ENCODE peak calls at places on chromosomes 3 and 15, in eight cellular contexts. O is stimulated activated naive CD8-positive, alpha-beta T cell treated with anti-CD3 and anti-CD28 coated beads, Interleukin-15, Interleukin-2, amounts not matched to agents 100 U/mL and 50 U/mL, for 24 hours; B is SK-N-DZ; F is fibroblast of the aortic adventitia; G is GM13977; Z is stimulated activated CD4-positive, alpha-beta T cell treated with anti-CD3 and anti-CD28 coated beads, Interleukin-2, amount 100 ng/mL, for 48 hours; J is Calu3; Q is ELR. P is an unnamed sample.

GRCh38 chr3:81302045-81302444 is 459.4 kb downstream of the GBE1 start:
- DNase-seq in O (peak), B (peak), F (peak), G (peak), Z (peak), J (peak), Q (peak), P (peak)

GRCh38 chr15:59329570-59330350 is 42.9 kb downstream of the MYO1E start:
- DNase-seq in O (no peak), B (no peak), F (peak), G (no peak), Z (no peak), J (peak), Q (peak), P (no peak)

GRCh38 chr3:14485981-14486380 is 54.2 kb downstream of the GRIP2 start:
- DNase-seq in O (no peak), B (no peak), F (no peak), G (no peak), Z (no peak), J (no peak), Q (no peak), P (no peak)

GRCh38 chr3:5929027-5929426 is 741.5 kb downstream of the EDEM1 start:
- DNase-seq in O (no peak), B (no peak), F (no peak), G (no peak), Z (no peak), J (no peak), Q (no peak), P (no peak)

GRCh38 chr3:4826237-4827100 is 152.8 kb upstream of the BHLHE40 start:
- DNase-seq in O (peak), B (no peak), F (peak), G (peak), Z (no peak), J (peak), Q (no peak), P (no peak)

GRCh38 chr3:128726691-128727031 is 678 bp downstream of the RAB7A start:
- DNase-seq in O (peak), B (peak), F (peak), G (no peak), Z (peak), J (peak), Q (peak), P (peak)

GRCh38 chr3:42071720-42072582 is 19.2 kb upstream of the TRAK1 start:
- DNase-seq in O (no peak), B (peak), F (peak), G (no peak), Z (no peak), J (no peak), Q (peak), P (no peak)

GRCh38 chr3:123283074-123283473 is 81.3 kb downstream of the SEC22A start:
- DNase-seq in O (no peak), B (no peak), F (no peak), G (peak), Z (no peak), J (no peak), Q (no peak), P (no peak)

GRCh38 chr3:32226875-32227500 is 11.5 kb upstream of the CMTM8 start:
- DNase-seq in O (no peak), B (no peak), F (peak), G (no peak), Z (no peak), J (no peak), Q (peak), P (no peak)

GRCh38 chr3:169886671-169887070 is 16.9 kb upstream of the LRRC31 start:
- DNase-seq in O (no peak), B (no peak), F (peak), G (no peak), Z (no peak), J (no peak), Q (no peak), P (no peak)

GRCh38 chr3:111758642-111759041 is 100.4 kb upstream of the PHLDB2 start:
- DNase-seq in O (no peak), B (no peak), F (peak), G (no peak), Z (no peak), J (no peak), Q (peak), P (no peak)

GRCh38 chr3:43998841-43999805 is 242.6 kb upstream of the TOPAZ1 start:
- DNase-seq in O (peak), B (peak), F (peak), G (peak), Z (no peak), J (peak), Q (peak), P (no peak)

GRCh38 chr3:76724706-76725105 is 315.2 kb upstream of the ROBO2 start:
- DNase-seq in O (no peak), B (peak), F (no peak), G (no peak), Z (no peak), J (no peak), Q (no peak), P (no peak)

GRCh38 chr3:30098656-30099454 is 507.5 kb upstream of the TGFBR2 start:
- DNase-seq in O (no peak), B (no peak), F (peak), G (no peak), Z (no peak), J (no peak), Q (peak), P (no peak)

GRCh38 chr3:104805042-104805441 is 561.7 kb upstream of the ALCAM start:
- DNase-seq in O (no peak), B (no peak), F (no peak), G (no peak), Z (no peak), J (no peak), Q (no peak), P (no peak)

GRCh38 chr15:79180318-79180717 is 89.7 kb upstream of the RASGRF1 start:
- DNase-seq in O (no peak), B (no peak), F (no peak), G (no peak), Z (no peak), J (no peak), Q (no peak), P (no peak)

GRCh38 chr3:149501524-149501923 is 27.0 kb downstream of the TM4SF4 start:
- DNase-seq in O (no peak), B (no peak), F (peak), G (no peak), Z (no peak), J (no peak), Q (peak), P (no peak)

GRCh38 chr3:185405243-185405642 is 42.3 kb downstream of the MAP3K13 start:
- DNase-seq in O (no peak), B (no peak), F (no peak), G (no peak), Z (no peak), J (no peak), Q (no peak), P (no peak)

GRCh38 chr3:39144095-39144747 is 9.2 kb downstream of the CSRNP1 start:
- DNase-seq in O (no peak), B (peak), F (no peak), G (no peak), Z (no peak), J (no peak), Q (peak), P (no peak)

GRCh38 chr15:45378913-45379262 is 544 bp upstream of the GATM start:
- DNase-seq in O (no peak), B (no peak), F (peak), G (no peak), Z (no peak), J (no peak), Q (no peak), P (no peak)

GRCh38 chr15:96171842-96172241 is 158.7 kb upstream of the NR2F2 start:
- DNase-seq in O (no peak), B (no peak), F (no peak), G (no peak), Z (no peak), J (peak), Q (no peak), P (no peak)

GRCh38 chr15:57557810-57558209 is 33.9 kb upstream of the MYZAP start:
- DNase-seq in O (no peak), B (no peak), F (no peak), G (no peak), Z (no peak), J (no peak), Q (no peak), P (no peak)

GRCh38 chr3:53236112-53236841 is 19.5 kb downstream of the TKT start:
- DNase-seq in O (no peak), B (no peak), F (peak), G (no peak), Z (no peak), J (peak), Q (peak), P (no peak)

GRCh38 chr15:51171578-51171932 is 76.8 kb upstream of the TNFAIP8L3 start:
- DNase-seq in O (no peak), B (no peak), F (no peak), G (no peak), Z (no peak), J (no peak), Q (no peak), P (no peak)

GRCh38 chr3:195075941-195076875 is 194.8 kb downstream of the XXYLT1 start:
- DNase-seq in O (no peak), B (no peak), F (no peak), G (no peak), Z (no peak), J (no peak), Q (no peak), P (no peak)

GRCh38 chr3:138459619-138460535 is 25.5 kb downstream of the ESYT3 start:
- DNase-seq in O (no peak), B (no peak), F (no peak), G (no peak), Z (no peak), J (no peak), Q (no peak), P (no peak)

GRCh38 chr15:41354371-41354770 is 21.7 kb downstream of the NUSAP1 start:
- DNase-seq in O (no peak), B (no peak), F (no peak), G (no peak), Z (no peak), J (no peak), Q (no peak), P (no peak)

GRCh38 chr15:60095711-60096110 is 91.6 kb downstream of the FOXB1 start:
- DNase-seq in O (no peak), B (no peak), F (peak), G (no peak), Z (no peak), J (no peak), Q (peak), P (no peak)

GRCh38 chr3:70982274-70982673 is 601.3 kb downstream of the FOXP1 start:
- DNase-seq in O (no peak), B (no peak), F (peak), G (no peak), Z (no peak), J (no peak), Q (no peak), P (no peak)

GRCh38 chr3:30964612-30965011 is 70.2 kb upstream of the GADL1 start:
- DNase-seq in O (no peak), B (no peak), F (no peak), G (peak), Z (no peak), J (no peak), Q (no peak), P (peak)

GRCh38 chr15:39925112-39925830 is 5.2 kb upstream of the GPR176 start:
- DNase-seq in O (no peak), B (no peak), F (peak), G (no peak), Z (no peak), J (no peak), Q (peak), P (no peak)

GRCh38 chr3:117903226-117903625 is 1131.4 kb downstream of the IGSF11 start:
- DNase-seq in O (no peak), B (no peak), F (peak), G (no peak), Z (no peak), J (no peak), Q (peak), P (no peak)

GRCh38 chr3:81716870-81717509 is 44.5 kb downstream of the GBE1 start:
- DNase-seq in O (no peak), B (no peak), F (peak), G (no peak), Z (no peak), J (peak), Q (no peak), P (no peak)

GRCh38 chr3:151259664-151260063 is 18.7 kb downstream of the P2RY14 start:
- DNase-seq in O (no peak), B (no peak), F (no peak), G (no peak), Z (no peak), J (no peak), Q (no peak), P (no peak)

GRCh38 chr3:184289426-184289938 is 9.6 kb upstream of the PSMD2 start:
- DNase-seq in O (peak), B (peak), F (peak), G (peak), Z (peak), J (peak), Q (peak), P (no peak)

GRCh38 chr3:186598794-186599141 is 14.1 kb upstream of the AHSG start:
- DNase-seq in O (no peak), B (no peak), F (no peak), G (no peak), Z (no peak), J (peak), Q (no peak), P (no peak)

GRCh38 chr15:26132786-26133185 is 269.7 kb upstream of the ATP10A start:
- DNase-seq in O (no peak), B (no peak), F (no peak), G (no peak), Z (no peak), J (no peak), Q (no peak), P (no peak)

GRCh38 chr15:78625621-78626280 is 5.0 kb upstream of the CHRNA3 start:
- DNase-seq in O (no peak), B (no peak), F (no peak), G (peak), Z (no peak), J (no peak), Q (no peak), P (no peak)

GRCh38 chr3:43153189-43154083 is 47.6 kb upstream of the POMGNT2 start:
- DNase-seq in O (no peak), B (peak), F (peak), G (no peak), Z (no peak), J (no peak), Q (peak), P (no peak)

GRCh38 chr15:25176991-25177954 is 222.5 kb downstream of the SNRPN start:
- DNase-seq in O (no peak), B (no peak), F (no peak), G (peak), Z (no peak), J (no peak), Q (no peak), P (no peak)